ENCODE peak calls at places on chromosomes 3 and 15, in ten cellular contexts. Q, N, I, P, D, T, A, O, B and H are unnamed samples. For H3K9me3, the result is how much of the 10 kb centered on the place peaks cover.

GRCh38 chr15:39574416-39574815 is 6.5 kb upstream of the THBS1 start:
- DNase-seq in Q (no peak), N (no peak), I (no peak), P (no peak), D (no peak), T (no peak), A (no peak), O (no peak), B (no peak), H (no peak)

GRCh38 chr15:59104602-59104911 is 389 bp upstream of the CCNB2 start:
- DNase-seq in Q (no peak), N (no peak), I (no peak), P (no peak), D (no peak), T (no peak), A (no peak), O (no peak), B (no peak), H (no peak)

GRCh38 chr3:127738192-127738840 is 65.6 kb downstream of the ABTB1 start:
- DNase-seq in Q (no peak), N (no peak), I (no peak), P (peak), D (no peak), T (no peak), A (peak), O (no peak), B (no peak), H (no peak)

GRCh38 chr3:31466016-31466415 is 66.7 kb upstream of the STT3B start:
- DNase-seq in Q (no peak), N (no peak), I (no peak), P (no peak), D (no peak), T (no peak), A (no peak), O (no peak), B (no peak), H (no peak)

GRCh38 chr15:41502787-41503668 is 9.4 kb downstream of the ITPKA start:
- DNase-seq in Q (peak), N (no peak), I (no peak), P (no peak), D (no peak), T (no peak), A (no peak), O (no peak), B (no peak), H (no peak)

GRCh38 chr3:151501905-151502615 is 41.2 kb upstream of the IGSF10 start:
- DNase-seq in Q (no peak), N (no peak), I (no peak), P (no peak), D (no peak), T (no peak), A (no peak), O (peak), B (no peak), H (no peak)

GRCh38 chr3:5197470-5198312 is 10.2 kb downstream of the EDEM1 start:
- DNase-seq in Q (no peak), N (no peak), I (no peak), P (no peak), D (no peak), T (no peak), A (no peak), O (no peak), B (no peak), H (no peak)

GRCh38 chr3:134381836-134382442 is 7.7 kb upstream of the AMOTL2 start:
- DNase-seq in Q (peak), N (no peak), I (no peak), P (peak), D (no peak), T (peak), A (no peak), O (no peak), B (peak), H (no peak)

GRCh38 chr3:48516571-48516970 is 12.6 kb upstream of the SHISA5 start:
- DNase-seq in Q (no peak), N (no peak), I (no peak), P (no peak), D (no peak), T (no peak), A (no peak), O (no peak), B (no peak), H (no peak)

GRCh38 chr3:102356506-102356905 is 78.3 kb upstream of the ZPLD1 start:
- DNase-seq in Q (no peak), N (no peak), I (no peak), P (no peak), D (no peak), T (no peak), A (no peak), O (no peak), B (no peak), H (no peak)

GRCh38 chr3:123333401-123333800 is 115.5 kb downstream of the ADCY5 start:
- DNase-seq in Q (no peak), N (no peak), I (no peak), P (no peak), D (no peak), T (no peak), A (no peak), O (no peak), B (no peak), H (no peak)

GRCh38 chr3:172203522-172204258 is 164.3 kb downstream of the FNDC3B start:
- DNase-seq in Q (no peak), N (no peak), I (no peak), P (peak), D (no peak), T (no peak), A (no peak), O (no peak), B (no peak), H (no peak)

GRCh38 chr3:46851364-46852328 is 11.6 kb downstream of the MYL3 start:
- DNase-seq in Q (peak), N (no peak), I (no peak), P (no peak), D (no peak), T (peak), A (peak), O (no peak), B (peak), H (peak)

GRCh38 chr3:10772230-10773161 is 43.5 kb upstream of the SLC6A11 start:
- DNase-seq in Q (peak), N (no peak), I (no peak), P (no peak), D (no peak), T (no peak), A (no peak), O (no peak), B (peak), H (no peak)

DNA sequence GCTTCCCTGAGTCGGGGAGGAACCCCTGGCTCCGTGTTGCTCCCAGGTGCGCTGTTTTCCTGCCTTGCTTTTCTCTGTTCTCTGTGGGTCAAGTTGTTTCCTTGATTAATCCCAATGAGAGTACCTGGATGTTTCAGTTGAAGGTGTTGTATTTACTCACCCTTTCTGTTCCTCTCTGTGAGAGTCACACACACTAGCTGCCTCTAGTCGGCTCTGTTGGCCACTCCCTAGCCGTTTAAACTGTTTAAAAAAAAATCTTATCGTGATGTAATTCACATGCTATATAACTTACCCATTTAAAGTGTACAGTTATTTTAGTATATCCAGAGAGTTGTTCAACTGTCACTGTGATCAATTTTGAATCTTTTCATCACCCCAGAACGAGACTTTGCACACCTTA is 74.0 kb downstream of the AKAP13 start:
- DNase-seq in Q (no peak), N (no peak), I (no peak), P (no peak), D (no peak), T (no peak), A (no peak), O (no peak), B (no peak), H (no peak)
- H3K9me3 ChIP-seq in Q (under half), N (under half), I (under half), P (under half), D (under half), T (under half), A (under half), O (under half), B (under half), H (under half)

GRCh38 chr15:25176616-25176923 is 221.8 kb downstream of the SNRPN start:
- DNase-seq in Q (peak), N (no peak), I (no peak), P (peak), D (no peak), T (no peak), A (no peak), O (no peak), B (peak), H (peak)
- H3K9me3 ChIP-seq in Q (half or more), N (under half), I (under half), P (under half), D (half or more), T (under half), A (under half), O (under half), B (under half), H (under half)

DNA sequence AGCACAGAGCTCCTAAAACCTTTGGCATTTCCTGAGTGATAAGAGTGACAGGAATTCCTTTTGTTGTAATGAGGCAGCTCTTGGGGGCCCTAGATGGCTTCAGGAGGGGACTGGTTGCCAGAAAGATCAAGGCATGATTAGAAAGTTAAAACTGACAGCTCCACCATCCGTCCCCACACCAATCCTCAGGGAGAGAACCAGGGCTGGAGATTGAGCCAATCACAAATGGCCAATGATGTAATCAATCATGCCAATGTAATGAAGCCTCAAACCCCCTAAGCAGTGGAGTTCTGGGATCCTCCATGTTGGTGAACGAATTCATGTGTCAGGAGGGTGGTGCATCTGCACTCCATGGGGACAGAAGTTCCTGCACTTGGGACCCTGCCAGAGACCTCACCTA is 265.1 kb downstream of the OCA2 start:
- DNase-seq in Q (no peak), N (no peak), I (no peak), P (no peak), D (no peak), T (no peak), A (no peak), O (no peak), B (no peak), H (no peak)
- H3K9me3 ChIP-seq in Q (under half), N (under half), I (under half), P (under half), D (under half), T (under half), A (under half), O (under half), B (under half), H (under half)

DNA sequence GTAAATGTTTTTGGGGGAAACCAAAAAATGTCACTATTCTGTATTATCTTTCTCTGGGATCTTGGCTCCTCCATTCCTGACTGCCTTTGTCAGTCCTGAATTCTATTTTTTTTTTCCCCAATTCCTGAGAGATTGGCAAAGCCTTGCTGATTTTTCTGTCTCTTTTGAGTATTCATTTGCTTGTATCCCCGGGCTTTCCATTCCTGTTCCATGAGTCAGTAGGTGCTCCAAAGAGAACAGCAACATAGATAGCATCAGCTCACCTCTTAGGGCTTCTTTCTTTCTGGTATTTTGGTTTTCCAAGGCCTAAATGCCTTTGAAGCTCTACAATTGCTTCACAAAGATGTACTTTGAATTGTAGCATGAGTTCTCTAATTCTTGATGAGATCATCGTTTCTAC is 271.7 kb upstream of the LRRC3B start:
- DNase-seq in Q (no peak), N (no peak), I (no peak), P (no peak), D (no peak), T (no peak), A (no peak), O (no peak), B (no peak), H (no peak)
- H3K9me3 ChIP-seq in Q (under half), N (under half), I (under half), P (under half), D (under half), T (under half), A (under half), O (under half), B (under half), H (under half)

DNA sequence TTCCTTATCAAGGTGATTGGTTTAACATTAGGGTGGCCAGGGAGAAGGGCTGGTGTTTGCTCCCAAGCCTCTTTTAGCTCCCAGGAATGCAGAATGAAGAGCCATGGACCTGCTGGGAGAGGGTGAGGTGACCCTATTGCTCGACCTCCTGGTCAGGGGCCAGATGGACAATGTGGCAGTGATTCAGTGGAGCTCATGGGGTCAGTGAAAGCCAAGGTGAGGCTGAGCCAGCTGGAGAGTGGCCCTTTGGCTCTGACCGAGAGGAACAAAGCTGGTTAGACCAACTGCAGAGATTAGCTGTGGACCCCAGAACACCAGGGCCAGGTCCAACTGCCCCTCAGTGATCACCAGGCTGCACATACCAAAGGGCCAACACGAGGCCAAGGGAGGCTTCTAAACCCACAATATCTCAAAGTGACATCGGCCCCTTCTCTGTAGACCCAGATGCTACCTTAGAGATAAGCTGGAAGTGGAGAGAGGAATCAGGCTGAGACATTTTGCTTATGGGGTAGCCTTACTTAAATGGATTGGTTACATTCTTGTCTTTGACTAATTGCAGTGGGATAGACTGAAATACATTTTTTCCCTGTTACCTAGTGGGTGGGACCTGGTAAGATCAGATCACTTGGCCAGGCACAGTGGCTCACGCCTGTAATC is 15.8 kb upstream of the BTBD1 start:
- DNase-seq in Q (no peak), N (no peak), I (no peak), P (no peak), D (no peak), T (no peak), A (no peak), O (no peak), B (no peak), H (no peak)
- H3K9me3 ChIP-seq in Q (under half), N (under half), I (under half), P (under half), D (under half), T (under half), A (under half), O (under half), B (under half), H (under half)

DNA sequence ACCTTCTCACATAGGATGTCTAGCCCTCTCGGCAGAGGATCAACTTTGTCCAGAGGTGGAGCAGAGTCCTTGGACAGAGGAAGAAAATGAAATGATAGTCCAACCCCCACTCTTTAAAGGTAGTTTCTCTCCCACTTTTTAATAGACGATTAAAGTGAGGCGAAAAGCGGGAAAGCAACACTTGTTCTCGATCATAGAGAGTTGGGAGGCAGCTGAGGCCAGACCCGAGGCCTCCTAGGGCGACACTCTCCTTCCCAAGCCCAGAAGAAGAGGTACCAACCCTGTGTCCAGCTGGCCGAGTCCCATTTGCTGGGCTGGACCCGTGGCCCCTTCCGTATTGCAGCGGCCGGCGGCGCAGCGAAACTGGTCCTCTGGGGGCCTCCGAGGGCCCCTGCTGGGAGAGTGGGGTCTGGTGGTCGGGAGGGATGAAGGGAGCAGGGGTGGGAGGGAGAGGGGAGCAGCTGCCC is 2.3 kb downstream of the WNT5A start:
- DNase-seq in Q (no peak), N (peak), I (no peak), P (no peak), D (no peak), T (no peak), A (peak), O (no peak), B (no peak), H (no peak)
- H3K9me3 ChIP-seq in Q (under half), N (under half), I (under half), P (under half), D (under half), T (under half), A (under half), O (under half), B (under half), H (under half)

DNA sequence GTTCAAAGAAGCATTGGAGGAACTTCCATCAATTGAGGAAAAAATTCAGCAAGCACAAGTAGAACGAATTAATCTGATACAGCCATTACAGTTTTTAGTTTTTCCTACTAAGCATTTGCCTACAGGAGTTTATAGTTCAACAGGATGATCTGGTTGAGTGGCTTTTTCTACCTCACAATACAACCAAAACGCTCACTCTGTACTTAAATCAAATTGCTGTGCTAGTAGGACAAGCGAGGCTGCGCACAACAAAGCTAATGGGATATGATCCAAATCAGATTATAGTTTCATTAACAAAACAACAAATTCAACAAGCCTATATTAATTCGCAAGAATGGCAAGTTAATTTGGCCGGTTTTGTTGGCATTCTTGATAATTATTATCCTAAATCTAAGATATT is 44.2 kb downstream of the ETFA start:
- DNase-seq in Q (no peak), N (peak), I (no peak), P (no peak), D (no peak), T (no peak), A (no peak), O (no peak), B (no peak), H (no peak)
- H3K9me3 ChIP-seq in Q (under half), N (under half), I (under half), P (under half), D (under half), T (under half), A (under half), O (under half), B (under half), H (under half)

DNA sequence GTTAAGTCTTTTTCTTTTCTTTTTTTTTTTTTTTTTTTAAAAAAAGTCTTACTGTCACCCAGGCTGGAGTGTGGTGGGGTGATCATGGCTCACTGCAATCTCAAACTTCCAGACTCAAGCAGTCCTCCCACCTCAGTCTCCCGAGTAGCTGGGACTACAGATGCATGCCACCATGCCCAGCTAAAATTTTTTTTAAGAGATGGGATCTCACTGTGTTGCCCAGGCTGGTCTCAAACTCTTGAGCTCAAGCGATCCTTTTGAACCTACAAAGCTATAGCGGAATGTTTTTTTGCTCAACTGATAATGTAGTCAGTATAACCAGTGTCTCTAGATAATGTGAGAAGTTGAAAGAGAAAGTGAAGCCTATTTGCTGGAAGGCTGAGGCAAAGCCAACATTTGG is 3.9 kb upstream of the IGF2BP2 start:
- DNase-seq in Q (no peak), N (no peak), I (no peak), P (no peak), D (no peak), T (no peak), A (no peak), O (no peak), B (no peak), H (no peak)
- H3K9me3 ChIP-seq in Q (under half), N (under half), I (under half), P (under half), D (under half), T (under half), A (under half), O (under half), B (under half), H (under half)

GRCh38 chr15:70475921-70476320 is 287.4 kb downstream of the UACA start:
- DNase-seq in Q (no peak), N (no peak), I (no peak), P (no peak), D (no peak), T (no peak), A (no peak), O (no peak), B (no peak), H (no peak)
- H3K9me3 ChIP-seq in Q (under half), N (under half), I (under half), P (under half), D (under half), T (under half), A (under half), O (under half), B (under half), H (under half)